ENCODE peak calls at places on chromosomes 12 and 14, in seven cellular contexts. Y is D341Med, H is H54, J is HEK293T, F is KG1, A is thyroid gland, G is Panc1. K is an unnamed sample.

GRCh38 chr14:82075566-82075965 is 541.9 kb upstream of the SEL1L start:
- DNase-seq in Y (no peak), H (no peak), J (no peak), F (peak), A (peak), G (no peak), K (peak)

GRCh38 chr12:120874547-120875245 is 29.5 kb downstream of the SPPL3 start:
- DNase-seq in Y (no peak), H (no peak), J (no peak), F (no peak), A (no peak), G (no peak), K (no peak)

GRCh38 chr12:25771062-25771461 is 187.4 kb upstream of the RASSF8 start:
- DNase-seq in Y (no peak), H (no peak), J (no peak), F (no peak), A (no peak), G (no peak), K (no peak)

GRCh38 chr12:3743803-3744202 is 9.1 kb downstream of the CRACR2A start:
- DNase-seq in Y (no peak), H (no peak), J (no peak), F (no peak), A (no peak), G (no peak), K (no peak)

GRCh38 chr12:65300067-65300466 is 21.6 kb downstream of the MSRB3 start:
- DNase-seq in Y (no peak), H (no peak), J (no peak), F (no peak), A (no peak), G (no peak), K (no peak)

GRCh38 chr12:98998697-98999299 is 353.7 kb downstream of the APAF1 start:
- DNase-seq in Y (peak), H (peak), J (peak), F (no peak), A (no peak), G (peak), K (peak)

GRCh38 chr12:29039013-29039412 is 110.1 kb upstream of the FAR2 start:
- DNase-seq in Y (no peak), H (no peak), J (no peak), F (no peak), A (no peak), G (no peak), K (no peak)

GRCh38 chr14:80269338-80269935 is 58.1 kb upstream of the DIO2 start:
- DNase-seq in Y (no peak), H (no peak), J (no peak), F (no peak), A (no peak), G (no peak), K (no peak)

GRCh38 chr14:21069388-21070082 is 569 bp upstream of the ARHGEF40 start:
- DNase-seq in Y (peak), H (no peak), J (no peak), F (no peak), A (peak), G (no peak), K (peak)

GRCh38 chr14:71444030-71444822 is 488.0 kb upstream of the RGS6 start:
- DNase-seq in Y (no peak), H (no peak), J (no peak), F (no peak), A (no peak), G (no peak), K (no peak)

GRCh38 chr12:49887536-49888401 is 15.9 kb downstream of the FAIM2 start:
- DNase-seq in Y (no peak), H (no peak), J (no peak), F (no peak), A (no peak), G (no peak), K (no peak)

GRCh38 chr12:98645572-98646067 is 530 bp downstream of the APAF1 start:
- DNase-seq in Y (no peak), H (peak), J (peak), F (no peak), A (peak), G (no peak), K (peak)

GRCh38 chr12:98328467-98328866 is 186.9 kb upstream of the TMPO start:
- DNase-seq in Y (no peak), H (no peak), J (no peak), F (no peak), A (no peak), G (no peak), K (no peak)

GRCh38 chr14:100714205-100714781 is 12.4 kb upstream of the DLK1 start:
- DNase-seq in Y (no peak), H (no peak), J (no peak), F (no peak), A (peak), G (no peak), K (no peak)

K was measured in iPS-NIHi11.